ENCODE peak calls at places on chromosomes 13 and 19, in seven cellular contexts. G is AG09319, I is RPMI8226, V is NCI-H1105, Y is left lung, W is cardiac muscle cell, B is H1. Q is an unnamed sample.

GRCh38 chr13:21240586-21240985 is 64.1 kb downstream of the MRPL57 start:
- DNase-seq in V (no peak), Y (no peak), I (no peak), G (peak; percentile 4), W (peak; percentile 59), B (no peak), Q (no peak)

GRCh38 chr13:71374471-71375041 is 492.4 kb downstream of the DACH1 start:
- DNase-seq in Y (no peak), B (no peak), I (no peak), W (peak; percentile 4), V (no peak), G (no peak), Q (no peak)

GRCh38 chr19:38683393-38684077 is 36.1 kb downstream of the ACTN4 start:
- DNase-seq in I (peak; percentile 85), Y (peak; percentile 88), W (peak; percentile 92), G (no peak), V (no peak), B (peak; percentile 83), Q (peak; percentile 93)

GRCh38 chr19:38549061-38549460 is 68.7 kb downstream of the MAP4K1 start:
- DNase-seq in W (no peak), G (no peak), I (no peak), V (no peak), Y (no peak), B (no peak), Q (no peak)

GRCh38 chr13:25632166-25632888 is 260.6 kb downstream of the ATP8A2 start:
- DNase-seq in Y (no peak), I (peak; percentile 19), W (no peak), V (no peak), B (peak; percentile 55), G (no peak), Q (no peak)

GRCh38 chr19:17779281-17779930 is 15.5 kb upstream of the B3GNT3 start:
- DNase-seq in G (no peak), V (no peak), Y (peak; percentile 79), B (peak; percentile 79), W (peak; percentile 74), I (no peak), Q (peak; percentile 82)

GRCh38 chr13:33494596-33495214 is 209.2 kb upstream of the STARD13 start:
- DNase-seq in G (no peak), I (no peak), Y (no peak), V (no peak), B (no peak), W (peak; percentile 96), Q (no peak)

GRCh38 chr13:100442095-100442832 is 146.3 kb downstream of the GGACT start:
- DNase-seq in B (no peak), I (no peak), G (no peak), W (no peak), V (no peak), Y (no peak), Q (no peak)

GRCh38 chr13:74550039-74550438 is 415.8 kb upstream of the KLF12 start:
- DNase-seq in V (no peak), Y (no peak), W (peak; percentile 9), I (no peak), B (no peak), G (no peak), Q (peak; percentile 14)

GRCh38 chr19:50203281-50204080 is at the start of gene MYH14:
- DNase-seq in V (peak; percentile 88), I (no peak), G (no peak), W (peak; percentile 70), B (peak; percentile 96), Y (peak; percentile 86), Q (no peak)

GRCh38 chr19:45676851-45677263 is 8.8 kb downstream of the GIPR start:
- DNase-seq in G (no peak), B (peak; percentile 85), I (no peak), V (no peak), Y (peak; percentile 44), W (no peak), Q (peak; percentile 48)

GRCh38 chr19:40626918-40627317 is 25.7 kb downstream of the LTBP4 start:
- DNase-seq in Y (no peak), W (no peak), I (no peak), G (no peak), V (no peak), B (no peak), Q (no peak)

GRCh38 chr13:44575741-44576395 is at the start of gene TSC22D1:
- DNase-seq in G (no peak), B (peak; percentile 63), V (no peak), W (peak; percentile 66), I (peak; percentile 25), Y (peak; percentile 57), Q (peak; percentile 26)